ENCODE peak calls at places on chromosomes 2 and 18, in five cellular contexts. Q is right cardiac atrium, I is adipocyte, F is heart left ventricle, P is left ventricle myocardium inferior. E is an unnamed sample.

GRCh38 chr2:45896281-45896680 is 244.8 kb downstream of the PRKCE start:
- DNase-seq in Q (no peak), F (no peak), P (no peak), I (peak; percentile 52), E (no peak)

GRCh38 chr2:85183078-85183477 is 49.9 kb downstream of the TCF7L1 start:
- DNase-seq in I (no peak), P (no peak), Q (no peak), F (no peak), E (no peak)

GRCh38 chr2:109529532-109530449 is 84.0 kb downstream of the SEPTIN10 start:
- DNase-seq in P (no peak), F (peak; percentile 53), I (peak; percentile 34), Q (peak; percentile 77), E (no peak)

GRCh38 chr18:12085786-12086185 is 7.9 kb upstream of the ANKRD62 start:
- DNase-seq in P (no peak), I (no peak), Q (peak; percentile 26), F (no peak), E (no peak)

GRCh38 chr2:10467401-10467800 is 19.3 kb upstream of the ODC1 start:
- DNase-seq in I (no peak), F (no peak), Q (no peak), P (no peak), E (no peak)

GRCh38 chr2:130963058-130963848 is 126.5 kb downstream of the ARHGEF4 start:
- DNase-seq in Q (no peak), I (no peak), F (no peak), P (no peak), E (no peak)

GRCh38 chr2:157810037-157810436 is 66.1 kb downstream of the ACVR1 start:
- DNase-seq in F (no peak), Q (no peak), I (peak; percentile 12), P (no peak), E (no peak)

GRCh38 chr18:76953186-76953982 is 131.0 kb downstream of the ZNF236 start:
- DNase-seq in Q (peak; percentile 94), I (no peak), F (peak; percentile 80), P (peak; percentile 67), E (no peak)

GRCh38 chr2:38093503-38093902 is 17.6 kb upstream of the CYP1B1 start:
- DNase-seq in F (no peak), P (no peak), I (peak; percentile 39), Q (peak; percentile 74), E (no peak)

GRCh38 chr2:209276000-209276399 is 147.8 kb upstream of the MAP2 start:
- DNase-seq in F (no peak), Q (no peak), P (no peak), I (no peak), E (no peak)

GRCh38 chr2:34738691-34739090 is 1139.6 kb upstream of the FAM98A start:
- DNase-seq in F (no peak), P (no peak), I (no peak), Q (no peak), E (peak; percentile 7)

GRCh38 chr2:165895974-165896373 is 57.6 kb downstream of the TTC21B start:
- DNase-seq in P (no peak), I (no peak), Q (no peak), F (no peak), E (no peak)

GRCh38 chr2:219460424-219460926 is 25.8 kb downstream of the SPEG start:
- DNase-seq in P (peak; percentile 77), Q (peak; percentile 89), I (peak; percentile 69), F (peak; percentile 89), E (no peak)

GRCh38 chr2:165469417-165469816 is at the start of gene CSRNP3:
- DNase-seq in Q (peak; percentile 67), F (peak; percentile 62), P (peak; percentile 41), I (peak; percentile 95), E (peak; percentile 91)

GRCh38 chr2:163657257-163657656 is 78.6 kb downstream of the FIGN start:
- DNase-seq in F (no peak), I (peak; percentile 51), P (no peak), Q (no peak), E (no peak)

GRCh38 chr2:62143696-62144095 is 52.2 kb upstream of the B3GNT2 start:
- DNase-seq in F (no peak), P (no peak), I (no peak), Q (no peak), E (no peak)

GRCh38 chr2:20218331-20219320 is 6.3 kb downstream of the SDC1 start:
- DNase-seq in F (peak; percentile 11), I (no peak), P (no peak), Q (no peak), E (no peak)

GRCh38 chr2:71618327-71619113 is 165.2 kb downstream of the DYSF start:
- DNase-seq in I (no peak), Q (no peak), P (no peak), F (no peak), E (no peak)

GRCh38 chr2:48398285-48399135 is 131.4 kb upstream of the STON1 start:
- DNase-seq in F (no peak), Q (no peak), P (no peak), I (no peak), E (peak; percentile 19)

GRCh38 chr18:67132919-67133318 is 383.6 kb downstream of the DSEL start:
- DNase-seq in Q (no peak), P (no peak), I (no peak), F (no peak), E (no peak)

GRCh38 chr2:205680067-205680466 is 2.2 kb upstream of the NRP2 start:
- DNase-seq in F (no peak), Q (peak; percentile 60), I (peak; percentile 90), P (no peak), E (peak; percentile 88)

GRCh38 chr2:176120369-176121307 is 1.9 kb upstream of the HOXD9 start:
- DNase-seq in Q (no peak), I (no peak), P (no peak), F (no peak), E (no peak)
- H3K9me3 ChIP-seq in Q (no peaks in the 10 kb centered on the region), I (peaks cover 9% of the 10 kb centered on the region), P (no peaks in the 10 kb centered on the region), F (no peaks in the 10 kb centered on the region), E (no peaks in the 10 kb centered on the region)

GRCh38 chr18:79062806-79063205 is 6.4 kb upstream of the ATP9B start:
- DNase-seq in P (no peak), Q (no peak), F (no peak), I (no peak), E (no peak)

GRCh38 chr18:79059456-79059855 is 9.7 kb upstream of the ATP9B start:
- DNase-seq in P (no peak), F (no peak), I (no peak), Q (no peak), E (no peak)

GRCh38 chr18:79058007-79058406 is 11.2 kb upstream of the ATP9B start:
- DNase-seq in Q (no peak), I (no peak), P (no peak), F (no peak), E (no peak)

DNA sequence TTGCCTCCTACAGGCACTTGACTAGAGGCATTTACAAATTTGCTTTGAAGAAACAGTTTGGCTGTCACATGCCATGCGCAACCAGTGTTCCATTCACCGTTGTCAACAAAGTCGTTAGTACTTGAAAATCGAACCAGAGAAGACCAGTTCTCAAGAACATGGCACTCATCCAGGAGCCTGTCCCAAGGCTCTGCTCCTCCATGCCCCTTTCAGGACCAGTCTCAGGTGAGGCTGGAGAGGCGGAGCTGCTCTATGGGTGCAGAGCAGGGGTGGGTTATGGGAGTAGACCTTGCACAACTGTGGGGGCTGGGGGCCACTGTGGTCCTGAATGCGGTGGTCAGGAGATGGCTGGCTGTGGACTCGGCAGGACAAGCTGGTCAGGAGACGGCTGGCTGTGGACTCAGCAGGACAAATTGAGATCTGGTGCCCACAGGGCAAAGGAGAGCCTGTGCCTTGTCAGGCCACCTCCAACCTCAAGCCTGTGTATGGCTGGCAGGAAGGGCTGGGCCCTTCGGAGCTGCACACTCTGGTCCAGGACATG is 12.3 kb upstream of the ATP9B start:
- DNase-seq in Q (no peak), F (no peak), P (no peak), I (no peak), E (no peak)
- H3K4me3 ChIP-seq in Q (no peak overlapping the region), F (no peak overlapping the region), P (no peak overlapping the region), I (no peak overlapping the region), E (no peak overlapping the region)

GRCh38 chr2:159506179-159506578 is 110.2 kb downstream of the BAZ2B start:
- DNase-seq in I (no peak), Q (no peak), P (no peak), F (no peak), E (no peak)
- H3K9me3 ChIP-seq in I (no peaks in the 10 kb centered on the region), Q (no peaks in the 10 kb centered on the region), P (peaks cover 10% of the 10 kb centered on the region), F (no peaks in the 10 kb centered on the region), E (no peaks in the 10 kb centered on the region)

DNA sequence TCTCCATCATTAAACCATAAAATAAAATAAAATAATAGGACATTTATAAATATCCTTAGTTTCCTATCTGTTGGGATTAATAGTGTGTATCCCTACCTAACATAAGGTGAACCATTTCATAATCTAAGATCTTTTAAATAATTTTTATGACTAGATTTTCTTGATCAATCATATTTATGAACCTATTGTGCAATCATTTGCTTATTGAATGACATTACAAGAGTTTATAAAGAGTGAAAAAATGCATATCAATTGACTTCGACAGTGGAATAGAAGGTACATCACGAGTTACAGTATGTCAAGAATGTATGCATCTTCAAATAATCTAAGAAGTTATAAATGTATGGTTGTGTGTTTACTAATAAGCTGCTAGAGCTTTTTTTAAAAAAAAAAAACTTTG is 1554.8 kb upstream of the TMEFF2 start:
- DNase-seq in Q (no peak), I (no peak), F (no peak), P (no peak), E (no peak)
- H3K4me3 ChIP-seq in Q (no peak overlapping the region), I (no peak overlapping the region), F (no peak overlapping the region), P (no peak overlapping the region), E (no peak overlapping the region)